ENCODE peak calls at places on chromosome 1, in eight cellular contexts. B is ELF-1; S is EL; Y is right lobe of liver; C is MG63; V is activated CD4-positive, alpha-beta memory T cell treated with anti-CD3 and anti-CD28 coated beads, Interleukin-2, amount 10 ng/mL, durations not matched to agents 7 days and 5 days; I is NCI-H1417; O is PC-3. F is an unnamed sample.

GRCh38 chr1:160608941-160609340 is 29.6 kb upstream of the CD84 start:
- DNase-seq in O (no peak), C (no peak), I (no peak), V (no peak), S (no peak), Y (no peak), B (no peak), F (no peak)

GRCh38 chr1:180382326-180383115 is 119.9 kb downstream of the ACBD6 start:
- DNase-seq in Y (no peak), S (peak), V (no peak), O (peak), B (no peak), I (no peak), C (no peak), F (peak)

GRCh38 chr1:227896710-227897655 is 50.7 kb downstream of the WNT9A start:
- DNase-seq in Y (peak), B (no peak), C (no peak), V (peak), I (no peak), S (no peak), O (no peak), F (no peak)

GRCh38 chr1:33088119-33088906 is 7.4 kb downstream of the AZIN2 start:
- DNase-seq in C (no peak), Y (peak), B (no peak), S (no peak), V (peak), I (no peak), O (no peak), F (no peak)

GRCh38 chr1:178192686-178193085 is 98.8 kb downstream of the RASAL2 start:
- DNase-seq in C (peak), V (no peak), B (no peak), I (no peak), S (peak), O (peak), Y (no peak), F (peak)

GRCh38 chr1:156245451-156246232 is 2.2 kb downstream of the PAQR6 start:
- DNase-seq in I (no peak), Y (no peak), B (peak), O (no peak), V (peak), S (peak), C (no peak), F (no peak)

GRCh38 chr1:162070825-162071224 is 1.3 kb downstream of the NOS1AP start:
- DNase-seq in C (no peak), I (no peak), S (no peak), Y (peak), O (peak), B (peak), V (no peak), F (no peak)

GRCh38 chr1:178774263-178774662 is 49.2 kb downstream of the RALGPS2 start:
- DNase-seq in Y (no peak), C (no peak), O (peak), S (peak), V (no peak), B (no peak), I (peak), F (peak)

GRCh38 chr1:9877962-9878361 is 32.1 kb downstream of the CTNNBIP1 start:
- DNase-seq in B (no peak), C (no peak), I (peak), Y (no peak), S (no peak), O (peak), V (no peak), F (peak)

GRCh38 chr1:204093421-204093717 is 20.5 kb downstream of the SOX13 start:
- DNase-seq in V (no peak), I (peak), Y (peak), O (no peak), B (no peak), C (no peak), S (no peak), F (no peak)

GRCh38 chr1:161718559-161719324 is 2.6 kb upstream of the FCRLB start:
- DNase-seq in I (no peak), S (no peak), C (no peak), B (no peak), Y (no peak), O (no peak), V (no peak), F (no peak)

GRCh38 chr1:208045410-208046252 is 134.7 kb upstream of the CD34 start:
- DNase-seq in I (no peak), C (no peak), B (no peak), Y (no peak), V (no peak), O (no peak), S (no peak), F (no peak)

GRCh38 chr1:183567584-183567983 is 22.7 kb downstream of the NCF2 start:
- DNase-seq in C (peak), I (no peak), V (no peak), B (no peak), S (peak), Y (peak), O (peak), F (peak)

GRCh38 chr1:89779541-89779940 is 41.3 kb upstream of the LRRC8D start:
- DNase-seq in C (no peak), B (no peak), S (no peak), O (no peak), I (no peak), V (no peak), Y (no peak), F (no peak)

GRCh38 chr1:111538343-111539035 is 35.1 kb upstream of the ADORA3 start:
- DNase-seq in I (no peak), S (peak), Y (no peak), B (no peak), O (peak), C (peak), V (no peak), F (peak)

GRCh38 chr1:77536813-77537212 is 145.6 kb downstream of the ZZZ3 start:
- DNase-seq in B (no peak), Y (no peak), I (no peak), O (peak), C (peak), V (no peak), S (peak), F (peak)

GRCh38 chr1:238642231-238642630 is 744.1 kb upstream of the CHRM3 start:
- DNase-seq in O (no peak), B (no peak), I (no peak), S (peak), V (no peak), Y (no peak), C (no peak), F (no peak)

GRCh38 chr1:208047476-208047934 is 136.6 kb upstream of the CD34 start:
- DNase-seq in I (no peak), S (no peak), C (no peak), Y (no peak), O (no peak), V (no peak), B (no peak), F (no peak)

GRCh38 chr1:2003564-2004131 is at the start of gene CFAP74:
- DNase-seq in S (peak), I (peak), B (peak), V (no peak), Y (no peak), O (no peak), C (peak), F (no peak)